ENCODE peak calls at places on chromosomes 11 and 22, in seven cellular contexts. M is Caco-2, Y is tibial nerve, H is H1, R is mesenchymal stem cell, V is AG04450, C is BE2C. E is an unnamed sample.

GRCh38 chr22:37623075-37624016 is 14.7 kb downstream of the GGA1 start:
- DNase-seq in M (peak; percentile 65), Y (no peak), H (peak; percentile 95), R (peak; percentile 68), V (no peak), C (peak; percentile 83), E (peak; percentile 69)

GRCh38 chr11:64339319-64339718 is 685 bp upstream of the CCDC88B start:
- DNase-seq in M (no peak), Y (no peak), H (no peak), R (no peak), V (no peak), C (no peak), E (no peak)

GRCh38 chr11:60378359-60378758 is at the start of gene MS4A7:
- DNase-seq in M (no peak), Y (no peak), H (no peak), R (no peak), V (no peak), C (no peak), E (no peak)

GRCh38 chr11:26730711-26731460 is 9.0 kb upstream of the SLC5A12 start:
- DNase-seq in M (no peak), Y (no peak), H (no peak), R (peak; percentile 48), V (no peak), C (no peak), E (no peak)

GRCh38 chr11:127789887-127790286 is 789.3 kb upstream of the KIRREL3 start:
- DNase-seq in M (peak; percentile 60), Y (no peak), H (no peak), R (peak; percentile 4), V (no peak), C (peak; percentile 22), E (no peak)

GRCh38 chr11:13868710-13869403 is 93.7 kb upstream of the SPON1 start:
- DNase-seq in M (no peak), Y (no peak), H (no peak), R (no peak), V (no peak), C (no peak), E (no peak)

GRCh38 chr11:61616443-61616842 is 35.6 kb upstream of the SYT7 start:
- DNase-seq in M (no peak), Y (no peak), H (no peak), R (no peak), V (no peak), C (no peak), E (no peak)

GRCh38 chr11:114158886-114159285 is 99.4 kb downstream of the ZBTB16 start:
- DNase-seq in M (no peak), Y (peak; percentile 21), H (no peak), R (no peak), V (no peak), C (no peak), E (no peak)

GRCh38 chr22:33467718-33468117 is 409.5 kb upstream of the SYN3 start:
- DNase-seq in M (no peak), Y (no peak), H (no peak), R (no peak), V (no peak), C (no peak), E (no peak)

GRCh38 chr11:1064167-1064566 is 10.5 kb upstream of the MUC2 start:
- DNase-seq in M (no peak), Y (no peak), H (no peak), R (no peak), V (no peak), C (no peak), E (no peak)

GRCh38 chr11:810040-810567 is 337 bp downstream of the RPLP2 start:
- DNase-seq in M (no peak), Y (no peak), H (no peak), R (no peak), V (no peak), C (no peak), E (no peak)

GRCh38 chr22:36211237-36211881 is 9.8 kb upstream of the APOL4 start:
- DNase-seq in M (no peak), Y (no peak), H (no peak), R (peak; percentile 47), V (no peak), C (no peak), E (no peak)

GRCh38 chr11:4511267-4511666 is 28.8 kb downstream of the OR52K1 start:
- DNase-seq in M (no peak), Y (no peak), H (no peak), R (no peak), V (no peak), C (no peak), E (no peak)

GRCh38 chr11:63670077-63670737 is 969 bp downstream of the ATL3 start:
- DNase-seq in M (no peak), Y (no peak), H (no peak), R (peak; percentile 68), V (no peak), C (no peak), E (no peak)

GRCh38 chr22:25092119-25092518 is 107.5 kb upstream of the CRYBB3 start:
- DNase-seq in M (no peak), Y (no peak), H (no peak), R (no peak), V (no peak), C (no peak), E (no peak)

GRCh38 chr11:84899134-84899533 is 728.0 kb downstream of the DLG2 start:
- DNase-seq in M (no peak), Y (no peak), H (no peak), R (no peak), V (no peak), C (no peak), E (no peak)

GRCh38 chr11:81913793-81914192 is 819.9 kb downstream of the FAM181B start:
- DNase-seq in M (no peak), Y (no peak), H (no peak), R (no peak), V (no peak), C (no peak), E (no peak)

GRCh38 chr22:44972363-44973083 is 37.3 kb downstream of the PHF21B start:
- DNase-seq in M (no peak), Y (no peak), H (no peak), R (no peak), V (no peak), C (no peak), E (no peak)

DNA sequence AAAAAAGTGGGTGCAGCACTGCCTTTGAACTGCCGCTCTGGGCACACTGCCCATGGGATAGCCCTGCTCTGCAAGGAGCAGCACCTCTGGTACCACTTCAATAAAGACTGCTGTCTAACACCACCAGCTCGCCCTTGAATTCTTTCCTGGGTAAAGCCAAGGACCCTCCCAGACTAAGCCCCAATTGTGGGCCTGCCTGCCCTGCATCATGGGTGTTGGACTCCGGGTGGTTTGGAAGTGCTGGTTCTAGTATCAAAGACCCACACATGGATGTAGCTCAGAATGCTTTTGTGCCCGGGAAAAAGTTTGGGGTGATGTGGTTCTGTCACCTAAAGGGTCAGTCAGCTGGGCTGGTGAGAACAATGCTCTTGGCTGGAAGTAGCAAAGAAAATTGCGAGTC is 444.4 kb downstream of the TBC1D22A start:
- DNase-seq in M (no peak), Y (no peak), H (no peak), R (no peak), V (no peak), C (no peak), E (no peak)
- H3K9me3 ChIP-seq in M (no peaks in the 10 kb centered on the region), Y (no peaks in the 10 kb centered on the region), H (peaks cover 93% of the 10 kb centered on the region), R (peaks cover 6% of the 10 kb centered on the region), V (peaks cover 16% of the 10 kb centered on the region), C (no peaks in the 10 kb centered on the region), E (no peaks in the 10 kb centered on the region)

GRCh38 chr11:59114344-59114743 is 7.3 kb downstream of the FAM111B start:
- DNase-seq in M (no peak), Y (no peak), H (no peak), R (no peak), V (no peak), C (no peak), E (no peak)

GRCh38 chr11:59119826-59120225 is 12.8 kb downstream of the FAM111B start:
- DNase-seq in M (no peak), Y (no peak), H (no peak), R (no peak), V (no peak), C (no peak), E (no peak)

GRCh38 chr11:59112494-59112893 is 5.5 kb downstream of the FAM111B start:
- DNase-seq in M (no peak), Y (no peak), H (no peak), R (no peak), V (no peak), C (no peak), E (no peak)

GRCh38 chr11:59115556-59115955 is 8.5 kb downstream of the FAM111B start:
- DNase-seq in M (no peak), Y (no peak), H (no peak), R (no peak), V (no peak), C (no peak), E (no peak)

DNA sequence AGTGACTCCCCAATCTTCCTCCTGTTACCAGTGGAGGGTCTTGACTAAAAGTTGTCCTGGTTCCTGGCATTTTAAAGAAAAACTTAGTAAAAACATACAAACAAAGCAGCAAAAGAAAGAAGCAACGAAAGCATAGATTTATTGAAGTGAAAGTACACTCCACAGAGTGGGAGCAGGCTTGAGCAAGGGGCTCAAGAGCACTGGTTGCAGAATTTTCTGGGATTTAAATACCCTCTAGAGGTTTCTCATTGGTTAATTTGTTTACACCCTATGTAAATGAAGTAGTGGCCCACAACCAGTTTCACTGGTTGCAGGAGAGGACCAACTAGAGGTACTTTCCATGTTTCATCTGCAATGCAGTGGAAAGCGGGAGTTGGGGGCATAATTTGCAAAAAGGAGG is 10.7 kb downstream of the FAM111B start:
- DNase-seq in M (no peak), Y (no peak), H (no peak), R (no peak), V (no peak), C (no peak), E (no peak)
- H3K9me3 ChIP-seq in M (peaks cover 25% of the 10 kb centered on the region), Y (peaks cover 21% of the 10 kb centered on the region), H (peaks cover 26% of the 10 kb centered on the region), R (peaks cover 44% of the 10 kb centered on the region), V (peaks cover 14% of the 10 kb centered on the region), C (no peaks in the 10 kb centered on the region), E (peaks cover 3% of the 10 kb centered on the region)

GRCh38 chr11:132084433-132084832 is 714.0 kb downstream of the NTM start:
- DNase-seq in M (no peak), Y (no peak), H (no peak), R (no peak), V (no peak), C (no peak), E (no peak)
- H3K9me3 ChIP-seq in M (peaks cover 39% of the 10 kb centered on the region), Y (peaks cover 56% of the 10 kb centered on the region), H (peaks cover 41% of the 10 kb centered on the region), R (peaks cover 62% of the 10 kb centered on the region), V (peaks cover 19% of the 10 kb centered on the region), C (no peaks in the 10 kb centered on the region), E (no peaks in the 10 kb centered on the region)

DNA sequence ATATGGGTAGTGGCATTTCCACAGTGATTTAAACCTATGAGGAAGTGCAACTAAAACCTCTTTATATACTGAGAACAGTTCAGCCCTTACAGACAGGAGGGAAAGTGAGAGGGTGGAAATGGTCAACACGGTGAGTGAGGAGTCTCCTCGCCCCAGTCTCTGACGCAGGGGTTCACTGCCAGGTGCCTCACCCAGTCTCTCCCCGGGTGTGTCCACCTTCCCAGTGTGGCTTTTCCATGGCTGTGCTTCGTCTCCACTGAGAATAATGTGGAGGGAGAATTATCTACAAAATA is 116.6 kb upstream of the TOP3B start:
- DNase-seq in M (no peak), Y (no peak), H (no peak), R (no peak), V (no peak), C (no peak), E (no peak)
- H3K9me3 ChIP-seq in M (no peaks in the 10 kb centered on the region), Y (no peaks in the 10 kb centered on the region), H (no peaks in the 10 kb centered on the region), R (peaks cover 14% of the 10 kb centered on the region), V (peaks cover 23% of the 10 kb centered on the region), C (no peaks in the 10 kb centered on the region), E (no peaks in the 10 kb centered on the region)

E was measured in T-helper 17 cell.